ENCODE peak calls at places on chromosomes 1 and 21, in six cellular contexts. Q is aorta; E is breast epithelium; N is effector memory CD4-positive, alpha-beta T cell; V is tibial artery; A is stomach. R is an unnamed sample.

GRCh38 chr1:161096015-161096414 is 2.1 kb upstream of the KLHDC9 start:
- DNase-seq in A (no peak), Q (no peak), N (no peak), E (peak; percentile 9), V (no peak), R (no peak)

GRCh38 chr1:25116832-25117231 is 115.5 kb downstream of the SYF2 start:
- DNase-seq in E (no peak), N (no peak), Q (no peak), A (no peak), V (no peak), R (no peak)

GRCh38 chr1:58885998-58886397 is 102.2 kb upstream of the JUN start:
- DNase-seq in Q (peak; percentile 86), A (peak; percentile 60), V (peak; percentile 77), N (no peak), E (peak; percentile 45), R (no peak)

GRCh38 chr1:151841141-151841540 is 1.5 kb upstream of the C2CD4D start:
- DNase-seq in E (no peak), N (no peak), A (no peak), V (no peak), Q (no peak), R (no peak)

GRCh38 chr1:53485478-53486394 is 26.5 kb downstream of the DMRTB1 start:
- DNase-seq in Q (peak; percentile 93), A (peak; percentile 82), V (peak; percentile 69), N (no peak), E (peak; percentile 38), R (peak; percentile 95)

GRCh38 chr1:203186091-203186445 is 436 bp downstream of the CHI3L1 start:
- DNase-seq in N (no peak), V (no peak), E (no peak), A (no peak), Q (no peak), R (no peak)

GRCh38 chr1:210750468-210750867 is 383.5 kb downstream of the KCNH1 start:
- DNase-seq in Q (no peak), N (no peak), V (no peak), A (no peak), E (no peak), R (no peak)

GRCh38 chr1:50978144-50978851 is 8.3 kb downstream of the CDKN2C start:
- DNase-seq in A (peak; percentile 61), N (no peak), V (peak; percentile 53), Q (peak; percentile 86), E (no peak), R (peak; percentile 89)

GRCh38 chr1:41239988-41240610 is 2.0 kb downstream of the SCMH1 start:
- DNase-seq in N (no peak), E (no peak), V (no peak), Q (no peak), A (no peak), R (no peak)

GRCh38 chr1:67570473-67571143 is 114.4 kb upstream of the GADD45A start:
- DNase-seq in V (no peak), E (no peak), A (no peak), Q (no peak), N (no peak), R (no peak)

GRCh38 chr1:40004857-40005256 is 35.7 kb upstream of the CAP1 start:
- DNase-seq in N (no peak), V (no peak), Q (no peak), E (no peak), A (no peak), R (peak; percentile 42)

GRCh38 chr1:115839706-115840095 is 1.2 kb downstream of the NHLH2 start:
- DNase-seq in V (no peak), E (no peak), A (no peak), Q (no peak), N (no peak), R (no peak)

GRCh38 chr1:227913446-227913968 is 34.2 kb downstream of the WNT9A start:
- DNase-seq in N (no peak), E (no peak), Q (no peak), A (no peak), V (no peak), R (peak; percentile 65)

GRCh38 chr1:59686170-59686569 is 128.6 kb upstream of the HOOK1 start:
- DNase-seq in E (no peak), Q (no peak), V (no peak), N (no peak), A (no peak), R (no peak)

GRCh38 chr1:154468480-154469240 is 33.4 kb upstream of the TDRD10 start:
- DNase-seq in N (no peak), Q (peak; percentile 57), A (no peak), E (no peak), V (no peak), R (no peak)

GRCh38 chr21:38765056-38765455 is 40.7 kb upstream of the ETS2 start:
- DNase-seq in A (no peak), V (no peak), Q (no peak), N (no peak), E (no peak), R (no peak)

GRCh38 chr1:36835017-36835695 is 199.2 kb downstream of the GRIK3 start:
- DNase-seq in E (peak; percentile 51), V (no peak), A (no peak), N (no peak), Q (no peak), R (no peak)

GRCh38 chr1:209937996-209938959 is at the start of gene SYT14:
- DNase-seq in A (no peak), Q (no peak), E (no peak), N (no peak), V (no peak), R (peak; percentile 93)

GRCh38 chr1:241460098-241460873 is 59.3 kb downstream of the FH start:
- DNase-seq in Q (no peak), V (no peak), E (no peak), A (no peak), N (no peak), R (no peak)

GRCh38 chr1:204544321-204544720 is 28.1 kb downstream of the MDM4 start:
- DNase-seq in V (no peak), E (no peak), Q (no peak), N (no peak), A (no peak), R (no peak)

GRCh38 chr1:56578664-56578962 is 750 bp downstream of the PLPP3 start:
- DNase-seq in V (no peak), N (no peak), E (no peak), Q (no peak), A (no peak), R (peak; percentile 64)

GRCh38 chr1:30377230-30378022 is 346.0 kb downstream of the MATN1 start:
- DNase-seq in E (no peak), Q (no peak), N (no peak), V (no peak), A (no peak), R (peak; percentile 45)

GRCh38 chr1:206643118-206643698 is 7.9 kb downstream of the DYRK3 start:
- DNase-seq in V (no peak), A (no peak), Q (no peak), E (no peak), N (no peak), R (no peak)

GRCh38 chr1:238088891-238089290 is 198.2 kb upstream of the ZP4 start:
- DNase-seq in E (no peak), N (no peak), Q (no peak), V (no peak), A (no peak), R (no peak)

GRCh38 chr1:17565551-17565971 is 26.1 kb downstream of the ARHGEF10L start:
- DNase-seq in E (no peak), A (no peak), Q (no peak), V (no peak), N (no peak), R (peak; percentile 80)

GRCh38 chr1:150352883-150353282 is 11.1 kb upstream of the RPRD2 start:
- DNase-seq in A (no peak), V (no peak), Q (no peak), N (no peak), E (no peak), R (no peak)

GRCh38 chr1:193019442-193020026 is 39.6 kb downstream of the UCHL5 start:
- DNase-seq in N (no peak), E (no peak), Q (no peak), A (no peak), V (no peak), R (no peak)

GRCh38 chr1:109357673-109358072 is 40.0 kb downstream of the SORT1 start:
- DNase-seq in Q (no peak), N (no peak), V (no peak), A (no peak), E (no peak), R (no peak)

GRCh38 chr1:195604287-195604686 is 1004.0 kb downstream of the KCNT2 start:
- DNase-seq in N (no peak), A (no peak), V (no peak), E (no peak), Q (no peak), R (no peak)

DNA sequence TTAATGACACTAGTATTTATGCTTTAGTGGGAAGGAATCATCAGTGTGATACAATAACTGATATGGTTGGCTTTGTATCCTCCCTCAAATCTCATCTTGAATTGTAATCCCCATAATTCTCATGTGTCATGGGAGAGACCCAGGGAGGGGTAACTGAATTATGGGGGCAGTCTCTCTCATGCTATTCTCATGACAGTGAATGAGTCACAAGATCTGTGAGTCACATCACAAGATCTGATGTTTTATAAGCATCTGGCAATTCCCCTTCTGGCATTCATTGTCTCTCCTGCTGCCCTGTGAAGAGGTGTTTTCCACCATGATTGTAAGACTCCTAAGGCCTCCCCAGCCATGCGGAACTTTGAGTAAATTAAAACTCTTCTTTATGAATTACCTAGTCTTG is 1760.3 kb downstream of the NCAM2 start:
- DNase-seq in E (no peak), A (no peak), Q (no peak), N (no peak), V (no peak), R (no peak)
- H3K4me3 ChIP-seq in E (no peak overlapping the region), A (no peak overlapping the region), Q (no peak overlapping the region), N (no peak overlapping the region), V (no peak overlapping the region), R (no peak overlapping the region)

GRCh38 chr21:32348604-32349332 is 44.0 kb downstream of the URB1 start:
- DNase-seq in N (no peak), A (no peak), Q (no peak), V (no peak), E (peak; percentile 44), R (no peak)
- H3K36me3 ChIP-seq in N (peaks cover 98% of the 10 kb centered on the region), A (peaks cover 100% of the 10 kb centered on the region), Q (peaks cover 35% of the 10 kb centered on the region), V (peaks cover 100% of the 10 kb centered on the region), E (peaks cover 19% of the 10 kb centered on the region), R (peaks cover 57% of the 10 kb centered on the region)

GRCh38 chr1:14599787-14600186 is 1.3 kb downstream of the KAZN start:
- DNase-seq in E (no peak), N (no peak), V (no peak), Q (no peak), A (no peak), R (no peak)

GRCh38 chr1:14597343-14598006 is 1.0 kb upstream of the KAZN start:
- DNase-seq in E (no peak), Q (no peak), A (no peak), V (no peak), N (no peak), R (peak; percentile 61)

GRCh38 chr1:14598007-14598497 is 433 bp upstream of the KAZN start:
- DNase-seq in A (no peak), N (no peak), V (no peak), Q (no peak), E (no peak), R (peak; percentile 76)

GRCh38 chr1:14599173-14599754 is 779 bp downstream of the KAZN start:
- DNase-seq in N (no peak), Q (no peak), E (no peak), A (no peak), V (no peak), R (peak; percentile 74)

GRCh38 chr1:14598498-14599172 is at the start of gene KAZN:
- DNase-seq in V (no peak), Q (peak; percentile 76), N (no peak), E (peak; percentile 27), A (no peak), R (peak; percentile 87)
- H3K27me3 ChIP-seq in V (no peaks in the 10 kb centered on the region), Q (peaks cover 3% of the 10 kb centered on the region), N (peaks cover 6% of the 10 kb centered on the region), E (peaks cover 3% of the 10 kb centered on the region), A (peaks cover 42% of the 10 kb centered on the region), R (peaks cover 21% of the 10 kb centered on the region)

GRCh38 chr1:6106321-6106731 is 60.6 kb downstream of the KCNAB2 start:
- DNase-seq in A (no peak), V (no peak), Q (peak; percentile 69), N (no peak), E (no peak), R (no peak)
- H3K4me3 ChIP-seq in A (no peak overlapping the region), V (no peak overlapping the region), Q (no peak overlapping the region), N (no peak overlapping the region), E (no peak overlapping the region), R (no peak overlapping the region)